ENCODE peak calls at places on chromosomes 16 and 17, in nine cellular contexts. E is GM23338, T is HCT116, O is SK-N-SH, R is OCI-LY7, F is GM23248, V is hepatocyte, A is PC-3, Z is MM.1S. S is an unnamed sample. For H3K4me1, the result is how much of the 10 kb centered on the place peaks cover.

GRCh38 chr17:42283241-42284019 is 4.9 kb upstream of the STAT5A start:
- DNase-seq in Z (no peak), A (no peak), T (no peak), E (no peak), R (no peak), O (peak), F (no peak), V (no peak), S (no peak)

GRCh38 chr17:74125160-74125559 is 78.3 kb upstream of the RPL38 start:
- DNase-seq in O (peak), V (no peak), T (no peak), A (no peak), E (no peak), R (no peak), Z (no peak), F (no peak), S (no peak)

GRCh38 chr17:413706-414440 is 61.3 kb upstream of the RPH3AL start:
- DNase-seq in A (no peak), R (no peak), T (no peak), E (no peak), Z (no peak), F (no peak), O (no peak), V (no peak), S (no peak)

GRCh38 chr17:1055751-1056645 is 59.1 kb downstream of the TIMM22 start:
- DNase-seq in O (peak), R (peak), Z (no peak), T (no peak), E (peak), A (peak), F (peak), V (peak), S (peak)

GRCh38 chr16:56193951-56194726 is 2.9 kb downstream of the GNAO1 start:
- DNase-seq in Z (no peak), O (peak), E (peak), V (peak), T (no peak), A (no peak), R (peak), F (peak), S (peak)

GRCh38 chr17:79646721-79647455 is 36.0 kb upstream of the RBFOX3 start:
- DNase-seq in A (no peak), Z (no peak), O (peak), V (no peak), T (no peak), E (no peak), F (no peak), R (no peak), S (no peak)

GRCh38 chr16:87351320-87351698 is 32.3 kb downstream of the FBXO31 start:
- DNase-seq in A (no peak), O (peak), T (no peak), R (no peak), Z (no peak), E (no peak), V (no peak), F (no peak), S (no peak)

GRCh38 chr17:45046536-45047125 is 4.8 kb downstream of the DCAKD start:
- DNase-seq in R (no peak), A (peak), T (no peak), O (no peak), F (peak), E (no peak), Z (no peak), V (no peak), S (no peak)

GRCh38 chr17:7219812-7220592 is at the start of the genes ACADVL and DLG4:
- DNase-seq in R (peak), T (no peak), E (peak), A (peak), Z (peak), F (peak), O (peak), V (peak), S (peak)

GRCh38 chr17:17315142-17315821 is 12.1 kb downstream of the NT5M start:
- DNase-seq in T (no peak), A (no peak), Z (no peak), O (no peak), V (no peak), R (no peak), E (no peak), F (no peak), S (no peak)

GRCh38 chr17:47604268-47604927 is 45.3 kb upstream of the KPNB1 start:
- DNase-seq in T (no peak), F (peak), E (no peak), A (no peak), V (no peak), O (peak), Z (peak), R (no peak), S (no peak)

GRCh38 chr16:12530291-12530690 is 273.4 kb downstream of the CPPED1 start:
- DNase-seq in E (no peak), R (no peak), Z (no peak), O (no peak), T (no peak), A (no peak), F (no peak), V (no peak), S (no peak)

GRCh38 chr16:5487728-5488127 is 390.1 kb upstream of the EEF2KMT start:
- DNase-seq in F (no peak), A (no peak), V (no peak), R (no peak), T (no peak), Z (no peak), O (no peak), E (no peak), S (no peak)

GRCh38 chr16:85326113-85326793 is 214.0 kb upstream of the CIBAR2 start:
- DNase-seq in V (no peak), O (no peak), F (peak), E (no peak), A (no peak), T (no peak), Z (no peak), R (no peak), S (no peak)
- H3K4me1 ChIP-seq in V (half or more), O (under half), F (under half), E (under half), A (under half), T (under half), Z (under half), R (under half), S (under half)

GRCh38 chr17:49834118-49834743 is 13.6 kb downstream of the TAC4 start:
- DNase-seq in R (no peak), T (no peak), F (no peak), V (no peak), Z (no peak), A (no peak), E (no peak), O (no peak), S (no peak)
- H3K27ac ChIP-seq in R (no peak), T (no peak), F (no peak), V (no peak), Z (no peak), A (no peak), E (no peak), O (no peak), S (no peak)

DNA sequence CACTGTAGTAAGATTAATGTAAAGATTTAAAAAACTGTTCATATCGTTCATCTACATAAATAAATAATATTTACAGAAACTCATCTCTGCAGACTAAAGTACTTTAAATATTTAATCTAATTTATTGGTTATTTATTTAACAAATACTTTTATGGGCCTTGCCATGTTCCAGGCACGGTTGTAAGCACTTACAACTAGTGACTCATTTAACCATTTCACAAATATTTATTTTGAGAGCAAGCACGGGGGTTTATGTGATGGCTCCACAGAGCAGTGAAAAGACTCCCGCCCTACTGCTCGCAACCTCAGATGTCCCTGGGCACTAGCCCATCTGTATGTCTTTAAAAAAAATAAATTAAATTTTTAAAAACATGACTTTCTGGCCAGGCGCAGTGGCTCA is 575.9 kb downstream of the WWOX start:
- DNase-seq in V (peak), Z (no peak), R (no peak), F (peak), O (no peak), A (peak), E (no peak), T (no peak), S (no peak)
- TF ChIP-seq EZH2phosphoT487 in V (no peak), Z (no peak), R (no peak), F (no peak), O (no peak), A (no peak), E (no peak), T (no peak), S (no peak)

GRCh38 chr16:85469929-85470590 is 143.1 kb upstream of the GSE1 start:
- DNase-seq in F (no peak), V (no peak), T (no peak), O (no peak), A (no peak), E (no peak), Z (no peak), R (no peak), S (no peak)
- H3K4me1 ChIP-seq in F (under half), V (under half), T (under half), O (under half), A (under half), E (under half), Z (under half), R (under half), S (under half)

S was measured in neural progenitor cell.